ENCODE peak calls at places on chromosome 10, in four cellular contexts. G is K562, M is HepG2, R is GM12878. S is an unnamed sample. For H3K27me3, the result is how much of the 10 kb centered on the place peaks cover.

GRCh38 chr10:78829570-78829969 is 239.2 kb upstream of the ZMIZ1 start:
- DNase-seq in G (no peak), M (no peak), R (no peak), S (no peak)

GRCh38 chr10:99534456-99534938 is 1.8 kb downstream of the NKX2-3 start:
- DNase-seq in G (no peak), M (no peak), R (no peak), S (no peak)

GRCh38 chr10:47062801-47063200 is 151.6 kb downstream of the PTPN20 start:
- DNase-seq in G (peak), M (no peak), R (no peak), S (peak)

GRCh38 chr10:116316533-116316932 is 7.7 kb upstream of the CCDC172 start:
- DNase-seq in G (no peak), M (no peak), R (no peak), S (no peak)

GRCh38 chr10:116536810-116537209 is 8.9 kb upstream of the PNLIP start:
- DNase-seq in G (no peak), M (no peak), R (no peak), S (no peak)

GRCh38 chr10:93816123-93816747 is 58.5 kb downstream of the LGI1 start:
- DNase-seq in G (peak), M (peak), R (no peak), S (peak)

GRCh38 chr10:32540691-32541470 is 94.9 kb downstream of the CCDC7 start:
- DNase-seq in G (no peak), M (peak), R (no peak), S (no peak)

GRCh38 chr10:104441601-104442000 is 88.0 kb downstream of the CFAP58 start:
- DNase-seq in G (no peak), M (no peak), R (no peak), S (no peak)

GRCh38 chr10:86956841-86957448 is 470 bp downstream of the MMRN2 start:
- DNase-seq in G (no peak), M (no peak), R (no peak), S (no peak)

GRCh38 chr10:86411281-86411841 is 44.8 kb upstream of the GRID1 start:
- DNase-seq in G (no peak), M (peak), R (peak), S (no peak)

GRCh38 chr10:103510046-103510685 is 16.7 kb downstream of the NEURL1 start:
- DNase-seq in G (no peak), M (no peak), R (no peak), S (no peak)

GRCh38 chr10:132634947-132635271 is 97.3 kb downstream of the INPP5A start:
- DNase-seq in G (no peak), M (no peak), R (no peak), S (no peak)

DNA sequence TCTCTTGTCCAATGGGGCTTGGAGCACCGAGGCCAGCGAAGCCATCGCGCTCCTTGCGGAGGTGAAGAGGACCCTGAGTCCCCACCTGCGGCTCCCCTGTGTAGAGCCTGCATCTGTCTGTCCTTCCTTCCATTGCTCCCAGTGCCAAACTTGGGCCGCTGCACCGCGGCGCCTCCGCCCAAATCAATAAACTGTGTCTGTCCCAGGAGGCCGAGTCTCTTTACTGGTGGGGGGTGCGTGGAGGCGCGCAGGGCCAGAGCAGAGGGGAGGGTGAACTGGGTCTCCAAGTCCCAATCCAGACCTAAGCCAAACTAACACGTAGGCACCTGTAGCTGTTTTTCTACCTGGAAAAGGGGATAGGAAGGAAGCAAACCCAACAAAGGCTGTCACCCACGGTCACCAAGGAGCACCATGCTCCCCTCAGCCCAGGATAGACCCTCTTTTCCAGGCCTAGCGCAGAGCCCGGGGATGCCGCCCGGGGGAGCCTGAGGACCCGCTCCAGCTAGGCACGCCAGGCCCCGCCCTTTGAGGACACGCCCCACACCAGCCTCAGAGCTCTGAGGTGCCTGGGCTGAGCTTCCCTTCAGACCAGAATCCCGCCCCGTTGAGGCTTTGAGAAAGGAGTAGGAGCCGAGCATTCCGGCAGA is 1.2 kb upstream of the CHAT start:
- DNase-seq in G (peak), M (peak), R (no peak), S (peak)
- TF ChIP-seq JUNB in G (no peak), M (no peak), R (no peak), S (no peak)

GRCh38 chr10:63703740-63704345 is 182.6 kb downstream of the REEP3 start:
- DNase-seq in G (no peak), M (no peak), R (no peak), S (no peak)

GRCh38 chr10:63711361-63711760 is 190.2 kb downstream of the REEP3 start:
- DNase-seq in G (no peak), M (no peak), R (no peak), S (peak)

GRCh38 chr10:63708421-63708820 is 187.2 kb downstream of the REEP3 start:
- DNase-seq in G (no peak), M (no peak), R (no peak), S (no peak)

GRCh38 chr10:63710703-63711102 is 189.5 kb downstream of the REEP3 start:
- DNase-seq in G (no peak), M (no peak), R (no peak), S (no peak)

DNA sequence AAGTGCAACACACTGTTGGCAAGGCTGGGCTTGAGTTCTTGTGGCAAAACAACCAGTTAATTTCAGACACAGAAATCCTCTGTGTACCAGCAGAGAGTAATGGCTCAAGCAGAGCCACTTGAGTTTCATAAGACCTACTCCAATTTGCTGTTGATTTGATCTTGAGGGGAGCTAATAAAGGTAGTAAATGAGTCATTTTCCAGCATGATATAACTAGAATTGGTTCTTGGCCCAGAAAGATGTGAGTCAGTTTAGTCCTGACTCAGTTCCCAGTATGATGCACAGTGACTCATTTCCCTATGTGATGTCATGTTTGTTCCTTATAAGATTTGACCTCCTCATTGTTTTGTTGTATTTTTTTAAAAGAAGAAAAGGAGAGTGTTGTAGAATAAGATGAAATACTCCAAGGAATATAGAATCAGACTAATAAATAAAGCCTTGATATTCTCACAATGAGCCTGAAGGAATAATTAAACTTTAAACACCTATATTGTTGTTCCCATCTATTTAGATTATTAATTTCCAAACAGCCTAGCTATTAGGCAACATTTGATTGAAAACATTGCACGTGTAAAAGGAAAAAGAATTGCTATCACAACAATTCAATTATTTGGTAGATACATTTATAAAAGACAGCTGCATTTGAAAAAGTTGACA is 186.2 kb downstream of the REEP3 start:
- DNase-seq in G (peak), M (peak), R (peak), S (no peak)
- H3K27me3 ChIP-seq in G (under half), M (under half), R (under half), S (under half)

GRCh38 chr10:70162892-70163201 is 7.5 kb downstream of the SAR1A start:
- DNase-seq in G (no peak), M (no peak), R (peak), S (no peak)
- TF ChIP-seq JUNB in G (no peak), M (no peak), R (peak), S (no peak)

GRCh38 chr10:110774069-110775021 is 97.4 kb upstream of the PDCD4 start:
- DNase-seq in G (peak), M (peak), R (peak), S (no peak)
- H3K27me3 ChIP-seq in G (under half), M (under half), R (under half), S (under half)

S was measured in GM23338.